ENCODE peak calls at places on chromosomes 3 and 15, in ten cellular contexts. T is cardiac fibroblast, S is fibroblast of lung, K is PC-3, U is cardiac muscle cell, A is neural crest cell, R is neural progenitor cell, C is right lobe of liver, Z is hepatocyte, Q is GM10248. H is an unnamed sample.

GRCh38 chr15:100926258-100926657 is 7.1 kb downstream of the LRRK1 start:
- DNase-seq in S (no peak), R (peak), K (peak), T (no peak), Z (no peak), C (no peak), U (no peak), Q (peak), A (no peak), H (peak)

GRCh38 chr3:9402410-9403228 is 5.2 kb downstream of the SETD5 start:
- DNase-seq in R (peak), Z (peak), A (peak), S (peak), T (peak), K (no peak), Q (no peak), C (peak), U (peak), H (no peak)

GRCh38 chr3:155208183-155208582 is 85.3 kb downstream of the STRIT1 start:
- DNase-seq in K (no peak), Q (no peak), R (no peak), C (no peak), T (no peak), A (no peak), U (no peak), Z (no peak), S (no peak), H (no peak)

GRCh38 chr15:61653110-61653509 is 407.1 kb downstream of the VPS13C start:
- DNase-seq in R (no peak), S (no peak), Z (no peak), C (no peak), Q (no peak), U (no peak), K (no peak), A (no peak), T (no peak), H (no peak)

GRCh38 chr3:42547401-42547945 is 34.3 kb downstream of the SEC22C start:
- DNase-seq in U (peak), T (peak), S (peak), Q (peak), Z (peak), R (peak), K (peak), C (peak), A (peak), H (peak)

GRCh38 chr15:76840830-76841460 is 64.2 kb downstream of the SCAPER start:
- DNase-seq in S (peak), K (peak), A (no peak), T (peak), R (peak), Z (peak), Q (peak), U (peak), C (no peak), H (no peak)

GRCh38 chr15:61750271-61751084 is 309.8 kb downstream of the VPS13C start:
- DNase-seq in K (peak), Z (peak), Q (no peak), U (no peak), S (no peak), T (no peak), R (no peak), C (no peak), A (no peak), H (no peak)

GRCh38 chr3:134710313-134710680 is 59.5 kb upstream of the KY start:
- DNase-seq in U (no peak), Q (no peak), R (no peak), T (no peak), S (no peak), K (no peak), A (no peak), C (no peak), Z (no peak), H (no peak)

GRCh38 chr15:67472957-67473356 is 48.0 kb upstream of the C15orf61 start:
- DNase-seq in T (no peak), U (no peak), K (no peak), R (no peak), Q (no peak), C (no peak), S (peak), Z (no peak), A (no peak), H (no peak)

GRCh38 chr15:64634576-64635485 is 140.6 kb downstream of the RBPMS2 start:
- DNase-seq in Z (peak), Q (peak), S (peak), T (peak), U (peak), A (peak), R (peak), C (no peak), K (no peak), H (no peak)

GRCh38 chr3:72401005-72401404 is 447.2 kb downstream of the SHQ1 start:
- DNase-seq in R (no peak), Q (no peak), S (peak), K (peak), T (no peak), A (no peak), C (no peak), Z (no peak), U (no peak), H (no peak)

GRCh38 chr3:51099794-51100542 is 285.1 kb upstream of the MANF start:
- DNase-seq in Q (peak), S (peak), K (peak), U (peak), A (peak), R (peak), Z (peak), C (peak), T (peak), H (peak)

GRCh38 chr3:117928836-117929235 is 1105.8 kb downstream of the IGSF11 start:
- DNase-seq in A (no peak), R (no peak), U (no peak), S (no peak), C (no peak), Q (no peak), Z (no peak), T (no peak), K (no peak), H (no peak)

GRCh38 chr15:61196711-61197110 is 32.4 kb downstream of the RORA start:
- DNase-seq in T (no peak), R (no peak), S (no peak), A (no peak), Z (no peak), C (no peak), Q (no peak), U (no peak), K (no peak), H (no peak)

GRCh38 chr15:73075151-73075859 is 23.0 kb downstream of the NEO1 start:
- DNase-seq in R (no peak), A (no peak), Q (no peak), T (no peak), K (no peak), Z (no peak), C (no peak), U (no peak), S (peak), H (no peak)

GRCh38 chr3:67016522-67017080 is 18.5 kb downstream of the KBTBD8 start:
- DNase-seq in A (no peak), S (no peak), U (no peak), Q (no peak), K (no peak), R (no peak), C (no peak), Z (no peak), T (no peak), H (no peak)

GRCh38 chr3:127709320-127710060 is 36.7 kb downstream of the ABTB1 start:
- DNase-seq in A (no peak), S (peak), Q (no peak), Z (no peak), K (no peak), T (no peak), C (no peak), U (no peak), R (no peak), H (no peak)

GRCh38 chr15:45399381-45400212 is 21.3 kb upstream of the GATM start:
- DNase-seq in A (no peak), R (peak), Q (no peak), U (peak), K (peak), T (peak), C (no peak), S (peak), Z (peak), H (no peak)

GRCh38 chr3:37741644-37742043 is 120.0 kb upstream of the CTDSPL start:
- DNase-seq in Z (peak), Q (no peak), S (no peak), A (no peak), K (peak), C (peak), U (peak), T (peak), R (peak), H (no peak)

GRCh38 chr15:71091601-71092000 is 23.7 kb upstream of the THSD4 start:
- DNase-seq in Z (no peak), K (no peak), T (no peak), Q (no peak), U (no peak), C (no peak), A (no peak), R (no peak), S (peak), H (no peak)

GRCh38 chr15:90762109-90762508 is 45.0 kb downstream of the BLM start:
- DNase-seq in C (peak), K (no peak), U (peak), A (no peak), R (no peak), Q (no peak), Z (peak), S (no peak), T (peak), H (no peak)

GRCh38 chr3:87333393-87333892 is 57.1 kb upstream of the POU1F1 start:
- DNase-seq in Q (no peak), K (peak), C (no peak), T (peak), U (peak), A (no peak), Z (peak), S (peak), R (no peak), H (no peak)

GRCh38 chr3:157464283-157464682 is 27.6 kb downstream of the PTX3 start:
- DNase-seq in Q (no peak), K (no peak), A (no peak), T (peak), U (no peak), Z (no peak), C (no peak), S (peak), R (no peak), H (no peak)

GRCh38 chr3:45347329-45348000 is 40.9 kb upstream of the LARS2 start:
- DNase-seq in Z (no peak), K (no peak), T (peak), A (no peak), S (peak), R (no peak), Q (no peak), U (peak), C (no peak), H (no peak)

GRCh38 chr3:46228259-46229222 is 13.7 kb upstream of the CCR3 start:
- DNase-seq in C (no peak), Q (no peak), S (peak), A (no peak), Z (peak), R (no peak), T (peak), U (peak), K (peak), H (no peak)

GRCh38 chr15:45641374-45641778 is 6.5 kb downstream of the SQOR start:
- DNase-seq in S (peak), K (peak), Q (no peak), A (no peak), R (no peak), T (peak), C (no peak), Z (peak), U (peak), H (no peak)

GRCh38 chr3:185717627-185718330 is 107.1 kb downstream of the IGF2BP2 start:
- DNase-seq in Z (no peak), A (no peak), K (no peak), S (peak), R (no peak), Q (no peak), C (no peak), T (no peak), U (peak), H (no peak)

GRCh38 chr3:173096994-173097785 is 43.8 kb downstream of the SPATA16 start:
- DNase-seq in R (no peak), Z (peak), T (peak), K (no peak), S (peak), Q (no peak), C (no peak), U (peak), A (no peak), H (no peak)

GRCh38 chr3:106485202-106485601 is 616.4 kb upstream of the CBLB start:
- DNase-seq in R (no peak), K (no peak), A (no peak), U (no peak), Z (no peak), Q (no peak), T (peak), S (no peak), C (no peak), H (no peak)

GRCh38 chr15:35305031-35305555 is 220.0 kb upstream of the NANOGP8 start:
- DNase-seq in K (no peak), S (peak), C (no peak), T (no peak), R (no peak), A (no peak), U (no peak), Q (no peak), Z (no peak), H (no peak)

GRCh38 chr3:197700095-197700494 is 36.6 kb downstream of the RUBCN start:
- DNase-seq in S (no peak), C (no peak), K (no peak), Z (no peak), T (peak), A (no peak), U (no peak), R (no peak), Q (no peak), H (no peak)

GRCh38 chr3:17006143-17006839 is 121.5 kb downstream of the PLCL2 start:
- DNase-seq in R (peak), A (no peak), S (no peak), K (no peak), Q (no peak), T (peak), Z (no peak), C (no peak), U (peak), H (no peak)

GRCh38 chr15:74144153-74144775 is 13.9 kb downstream of the ISLR2 start:
- DNase-seq in S (peak), Z (no peak), R (no peak), T (no peak), K (no peak), U (no peak), Q (no peak), C (no peak), A (no peak), H (no peak)
- TF ChIP-seq CTCF in S (no peak), Z (no peak), R (no peak), T (no peak), K (peak), U (no peak), Q (peak), C (no peak), A (no peak), H (no peak)

GRCh38 chr3:178421069-178421468 is 115.2 kb upstream of the KCNMB2 start:
- DNase-seq in U (no peak), S (no peak), A (no peak), Q (no peak), K (no peak), T (no peak), C (no peak), Z (no peak), R (no peak), H (no peak)

GRCh38 chr3:178417736-178418135 is 118.5 kb upstream of the KCNMB2 start:
- DNase-seq in Q (no peak), C (no peak), Z (no peak), R (no peak), A (no peak), U (no peak), S (no peak), T (no peak), K (no peak), H (no peak)

GRCh38 chr3:178419078-178419477 is 117.2 kb upstream of the KCNMB2 start:
- DNase-seq in U (peak), K (peak), Z (peak), T (peak), A (no peak), Q (no peak), S (peak), C (no peak), R (no peak), H (no peak)

GRCh38 chr3:178420033-178420432 is 116.2 kb upstream of the KCNMB2 start:
- DNase-seq in R (no peak), A (no peak), K (peak), Q (no peak), Z (no peak), C (no peak), U (no peak), T (no peak), S (no peak), H (no peak)

GRCh38 chr3:178422406-178422805 is 113.8 kb upstream of the KCNMB2 start:
- DNase-seq in S (no peak), C (no peak), Z (no peak), K (no peak), U (no peak), R (no peak), T (no peak), A (no peak), Q (no peak), H (no peak)
- TF ChIP-seq CTCF in S (no peak), C (no peak), Z (no peak), K (peak), U (no peak), R (peak), T (no peak), A (peak), Q (no peak), H (no peak)

GRCh38 chr15:85312925-85313324 is 67.5 kb upstream of the AKAP13 start:
- DNase-seq in A (no peak), T (peak), Z (no peak), C (no peak), S (peak), R (no peak), U (peak), Q (no peak), K (no peak), H (no peak)
- TF ChIP-seq CTCF in A (no peak), T (peak), Z (no peak), C (no peak), S (peak), R (no peak), U (peak), Q (no peak), K (no peak), H (no peak)

DNA sequence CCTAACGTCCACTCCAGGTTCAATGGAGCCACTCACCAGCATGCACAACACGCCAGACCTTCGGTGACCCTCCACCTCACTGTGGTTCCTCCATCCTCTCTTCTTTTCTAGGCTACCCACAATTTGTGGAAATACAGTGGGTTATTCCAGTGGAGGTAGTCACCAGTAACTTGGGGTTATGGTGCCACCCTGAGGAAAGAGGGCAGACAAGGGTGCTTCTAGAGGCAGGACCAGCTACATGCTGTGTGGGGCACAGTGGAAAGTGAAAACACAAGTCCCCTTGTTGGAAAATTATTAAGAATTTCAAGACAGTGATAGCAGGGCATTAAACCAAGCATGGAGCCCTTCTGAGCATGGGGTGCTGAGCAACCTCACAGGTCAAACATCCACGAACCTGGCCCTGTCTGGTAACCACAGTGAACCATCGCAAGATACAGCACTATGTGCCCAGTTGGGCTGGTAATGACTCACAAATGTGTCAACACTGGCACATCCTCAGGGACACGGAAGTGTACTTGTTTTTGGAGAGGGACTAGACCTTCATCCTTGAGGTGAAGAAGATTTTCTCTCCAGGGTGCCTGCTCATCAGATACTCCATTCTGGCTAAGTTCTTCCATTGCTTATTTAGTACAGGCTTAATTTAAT is 166.7 kb downstream of the STT3B start:
- DNase-seq in S (no peak), Z (no peak), C (no peak), A (no peak), T (no peak), K (peak), R (no peak), Q (no peak), U (no peak), H (no peak)
- TF ChIP-seq CTCF in S (no peak), Z (no peak), C (no peak), A (no peak), T (no peak), K (no peak), R (no peak), Q (peak), U (no peak), H (no peak)

DNA sequence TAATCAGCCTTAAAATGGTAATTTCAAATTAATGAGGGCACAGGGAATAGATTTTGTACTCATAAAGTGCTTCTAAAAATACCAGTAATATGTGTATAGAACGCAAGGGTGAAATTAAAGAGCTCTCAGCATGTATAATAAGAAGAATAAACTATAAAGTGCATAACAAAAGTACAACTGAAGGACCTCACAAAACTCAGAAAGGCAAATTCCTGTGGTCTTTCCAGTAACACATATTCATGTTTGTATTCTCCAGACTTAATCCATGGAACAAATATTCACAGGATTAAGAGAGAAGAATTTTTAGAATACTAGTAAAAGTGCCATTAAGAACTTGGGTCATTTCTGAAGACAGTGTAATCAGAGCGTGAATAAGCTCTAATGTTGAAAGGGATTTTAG is 646.3 kb downstream of the CADM2 start:
- DNase-seq in A (no peak), Z (no peak), K (no peak), Q (no peak), U (no peak), T (no peak), S (peak), C (no peak), R (no peak), H (no peak)
- TF ChIP-seq CTCF in A (no peak), Z (no peak), K (no peak), Q (no peak), U (no peak), T (no peak), S (no peak), C (no peak), R (no peak), H (no peak)

GRCh38 chr3:128745742-128746141 is 19.8 kb downstream of the RAB7A start:
- DNase-seq in C (no peak), Q (no peak), T (no peak), R (no peak), A (no peak), U (no peak), K (no peak), Z (no peak), S (no peak), H (no peak)
- TF ChIP-seq CTCF in C (no peak), Q (no peak), T (no peak), R (peak), A (no peak), U (no peak), K (peak), Z (no peak), S (no peak), H (no peak)

GRCh38 chr3:31448035-31448881 is 84.5 kb upstream of the STT3B start:
- DNase-seq in C (peak), Z (peak), K (peak), T (peak), Q (peak), R (peak), A (no peak), S (no peak), U (peak), H (peak)
- TF ChIP-seq CTCF in C (peak), Z (peak), K (peak), T (peak), Q (peak), R (peak), A (peak), S (peak), U (peak), H (peak)

GRCh38 chr3:20225769-20226168 is 39.8 kb upstream of the SGO1 start:
- DNase-seq in R (peak), C (no peak), K (peak), Q (no peak), A (no peak), S (peak), T (peak), U (peak), Z (peak), H (no peak)
- TF ChIP-seq CTCF in R (peak), C (peak), K (peak), Q (peak), A (peak), S (peak), T (peak), U (peak), Z (peak), H (no peak)

H was measured in GM13976.